ENCODE peak calls at places on chromosomes 13 and 19, in four cellular contexts. T is GM23248, N is breast epithelium, V is A549. I is an unnamed sample.

GRCh38 chr19:45340232-45340898 is at the start of gene KLC3:
- DNase-seq in T (peak; percentile 18), V (peak; percentile 26), N (no peak), I (no peak)

GRCh38 chr13:22091222-22091970 is 420.5 kb downstream of the FGF9 start:
- DNase-seq in N (no peak), T (peak; percentile 71), V (no peak), I (no peak)

GRCh38 chr19:8484331-8484894 is 18.0 kb downstream of the PRAM1 start:
- DNase-seq in V (no peak), T (no peak), N (peak; percentile 32), I (no peak)

GRCh38 chr13:98182589-98182988 is 5.5 kb upstream of the RNF113B start:
- DNase-seq in T (peak; percentile 6), N (no peak), V (no peak), I (no peak)

GRCh38 chr19:20423381-20424207 is 142.0 kb downstream of the ZNF737 start:
- DNase-seq in T (peak; percentile 90), V (no peak), N (peak; percentile 54), I (no peak)

GRCh38 chr13:23984541-23984940 is 87.2 kb upstream of the C1QTNF9B start:
- DNase-seq in V (no peak), N (peak; percentile 83), T (no peak), I (no peak)

GRCh38 chr13:29621401-29621800 is 25.9 kb upstream of the SLC7A1 start:
- DNase-seq in T (peak; percentile 69), V (no peak), N (no peak), I (no peak)

GRCh38 chr19:31717316-31717715 is 368.1 kb upstream of the TSHZ3 start:
- DNase-seq in V (no peak), N (no peak), T (no peak), I (no peak)

GRCh38 chr19:33388817-33389573 is 15.5 kb downstream of the CEBPG start:
- DNase-seq in T (no peak), V (no peak), N (no peak), I (no peak)

GRCh38 chr13:20901668-20902437 is 693 bp downstream of the XPO4 start:
- DNase-seq in T (peak; percentile 75), V (peak; percentile 24), N (no peak), I (no peak)

GRCh38 chr13:90686438-90686837 is 661.0 kb upstream of the MIR17HG start:
- DNase-seq in T (peak; percentile 93), N (no peak), V (no peak), I (no peak)

GRCh38 chr19:17576758-17577532 is 21.5 kb downstream of the COLGALT1 start:
- DNase-seq in V (peak; percentile 53), T (peak; percentile 12), N (no peak), I (peak; percentile 92)

GRCh38 chr19:1168877-1169791 is 4.9 kb downstream of the SBNO2 start:
- DNase-seq in V (no peak), N (no peak), T (peak; percentile 90), I (no peak)

GRCh38 chr13:99657848-99658265 is 156.6 kb downstream of the TM9SF2 start:
- DNase-seq in N (no peak), V (peak; percentile 15), T (peak; percentile 67), I (no peak)

GRCh38 chr13:79385694-79386093 is 20.4 kb downstream of the RBM26 start:
- DNase-seq in V (no peak), T (peak; percentile 22), N (no peak), I (no peak)

GRCh38 chr19:1161716-1162115 is 12.4 kb downstream of the SBNO2 start:
- DNase-seq in N (no peak), V (peak; percentile 54), T (peak; percentile 45), I (no peak)

GRCh38 chr13:106919638-106920037 is 351.7 kb upstream of the ARGLU1 start:
- DNase-seq in T (no peak), V (no peak), N (no peak), I (no peak)

GRCh38 chr13:109794095-109794494 is 7.7 kb upstream of the IRS2 start:
- DNase-seq in T (no peak), V (no peak), N (no peak), I (no peak)

GRCh38 chr13:19586904-19587634 is 25.7 kb upstream of the TPTE2 start:
- DNase-seq in T (peak; percentile 26), N (no peak), V (no peak), I (no peak)

GRCh38 chr19:43524922-43525835 is 1.8 kb downstream of the ETHE1 start:
- DNase-seq in N (peak; percentile 78), V (peak; percentile 71), T (peak; percentile 70), I (no peak)

GRCh38 chr19:19160489-19161035 is 9.5 kb downstream of the MEF2B start:
- DNase-seq in N (no peak), V (no peak), T (no peak), I (no peak)

GRCh38 chr13:74052402-74052928 is 81.7 kb downstream of the KLF12 start:
- DNase-seq in N (no peak), V (no peak), T (no peak), I (no peak)
- H3K4me1 ChIP-seq in N (no peaks in the 10 kb centered on the region), V (peaks cover 7% of the 10 kb centered on the region), T (peaks cover 25% of the 10 kb centered on the region), I (no peaks in the 10 kb centered on the region)

GRCh38 chr19:29337029-29337428 is 124.1 kb upstream of the UQCRFS1 start:
- DNase-seq in T (no peak), N (no peak), V (no peak), I (no peak)
- H3K4me3 ChIP-seq in T (no peak overlapping the region), N (no peak overlapping the region), V (no peak overlapping the region), I (no peak overlapping the region)

DNA sequence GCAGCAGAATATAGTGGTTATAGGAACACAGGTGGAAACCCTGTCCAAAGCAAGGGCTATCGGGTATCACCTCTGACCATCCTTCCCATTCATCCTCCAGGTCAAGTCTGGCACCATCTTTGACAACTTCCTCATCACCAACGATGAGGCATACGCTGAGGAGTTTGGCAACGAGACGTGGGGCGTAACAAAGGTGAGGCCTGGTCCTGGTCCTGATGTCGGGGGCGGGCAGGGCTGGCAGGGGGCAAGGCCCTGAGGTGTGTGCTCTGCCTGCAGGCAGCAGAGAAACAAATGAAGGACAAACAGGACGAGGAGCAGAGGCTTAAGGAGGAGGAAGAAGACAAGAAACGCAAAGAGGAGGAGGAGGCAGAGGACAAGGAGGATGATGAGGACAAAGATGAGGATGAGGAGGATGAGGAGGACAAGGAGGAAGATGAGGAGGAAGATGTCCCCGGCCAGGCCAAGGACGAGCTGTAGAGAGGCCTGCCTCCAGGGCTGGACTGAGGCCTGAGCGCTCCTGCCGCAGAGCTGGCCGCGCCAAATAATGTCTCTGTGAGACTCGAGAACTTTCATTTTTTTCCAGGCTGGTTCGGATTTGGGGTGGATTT is 2.1 kb upstream of the RAD23A start:
- DNase-seq in T (no peak), N (no peak), V (no peak), I (no peak)
- H3K4me1 ChIP-seq in T (peaks cover 32% of the 10 kb centered on the region), N (peaks cover 20% of the 10 kb centered on the region), V (peaks cover 28% of the 10 kb centered on the region), I (peaks cover 3% of the 10 kb centered on the region)

DNA sequence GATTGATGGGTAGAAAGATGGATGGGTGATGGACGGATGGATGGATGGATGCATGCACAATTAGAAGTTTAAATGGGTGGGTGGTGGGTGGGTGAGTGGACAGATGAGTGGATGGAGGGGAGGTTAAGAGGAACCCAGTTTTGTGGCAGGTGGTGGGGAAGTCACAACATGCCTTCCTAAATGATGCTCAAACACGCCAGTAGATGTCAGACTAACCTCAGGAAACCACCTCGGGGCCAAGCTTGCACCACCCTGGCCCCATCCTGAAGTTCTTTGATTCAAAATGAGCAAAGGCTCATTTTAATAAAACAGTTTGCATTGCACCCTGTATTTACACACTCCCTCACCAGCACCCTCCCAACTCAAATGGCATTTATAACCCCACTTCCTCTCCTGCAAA is 91.3 kb upstream of the CACNA1A start:
- DNase-seq in V (peak; percentile 71), T (peak; percentile 85), N (peak; percentile 22), I (no peak)
- H3K4me3 ChIP-seq in V (no peak overlapping the region), T (no peak overlapping the region), N (no peak overlapping the region), I (no peak overlapping the region)

GRCh38 chr19:55248704-55249103 is 10.1 kb downstream of the PPP6R1 start:
- DNase-seq in N (no peak), V (no peak), T (no peak), I (no peak)
- H3K4me1 ChIP-seq in N (peaks cover 9% of the 10 kb centered on the region), V (peaks cover 22% of the 10 kb centered on the region), T (peaks cover 3% of the 10 kb centered on the region), I (no peaks in the 10 kb centered on the region)

DNA sequence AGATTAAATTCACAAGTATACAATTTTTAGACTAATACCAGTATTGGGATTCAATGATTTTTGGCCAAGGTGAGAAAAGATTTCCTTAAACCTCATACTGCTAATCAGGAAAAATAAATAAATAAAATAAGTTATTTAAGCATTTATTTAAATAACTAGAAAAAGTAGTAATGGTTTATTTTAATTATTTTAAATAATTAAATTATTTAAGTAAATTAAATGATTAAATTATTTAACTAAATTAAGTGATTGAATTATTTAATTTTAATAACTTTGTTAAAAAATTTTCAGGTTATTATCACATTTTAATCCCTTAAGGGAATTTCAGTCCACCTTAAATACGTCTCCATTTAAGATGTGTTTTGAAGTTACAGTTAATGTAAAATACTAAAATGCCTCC is 1831.5 kb upstream of the MIR17HG start:
- DNase-seq in V (no peak), N (no peak), T (no peak), I (no peak)
- H3K4me3 ChIP-seq in V (no peak overlapping the region), N (no peak overlapping the region), T (no peak overlapping the region), I (no peak overlapping the region)

GRCh38 chr13:40444241-40444640 is 222.2 kb downstream of the FOXO1 start:
- DNase-seq in T (no peak), V (no peak), N (no peak), I (no peak)
- H3K4me1 ChIP-seq in T (no peaks in the 10 kb centered on the region), V (peaks cover 9% of the 10 kb centered on the region), N (peaks cover 13% of the 10 kb centered on the region), I (no peaks in the 10 kb centered on the region)

DNA sequence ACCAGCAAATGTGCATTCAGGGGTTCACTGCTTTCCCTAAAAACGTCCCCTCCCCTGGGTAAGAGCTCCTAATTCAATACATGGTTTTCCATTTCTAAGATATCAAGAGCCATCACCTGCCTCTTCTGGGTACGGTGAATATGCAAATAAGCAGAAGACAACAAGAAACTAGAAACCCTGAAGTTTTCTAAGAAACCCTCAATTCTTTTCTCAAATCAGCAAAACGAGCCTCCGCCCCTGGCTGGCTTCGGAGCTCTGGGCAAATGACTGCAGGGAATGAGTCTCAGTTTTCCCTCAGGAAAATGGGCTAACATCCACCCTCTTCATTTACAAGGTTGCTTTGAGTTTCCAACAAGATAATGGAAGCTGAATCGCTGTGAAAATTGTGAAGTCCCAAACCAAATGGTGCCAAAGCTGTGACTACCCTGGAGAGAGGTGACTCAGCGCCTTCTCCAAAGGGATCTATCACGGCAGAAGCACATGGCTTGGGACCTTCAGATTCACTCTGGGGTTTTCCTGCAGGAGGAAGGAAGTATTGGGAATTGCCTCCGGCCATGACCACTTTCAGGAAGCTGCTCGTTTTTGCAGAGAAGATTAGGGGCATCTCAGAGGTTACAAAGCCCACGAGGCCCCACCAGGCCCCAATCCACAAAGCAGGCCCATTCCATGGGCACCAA is 26.6 kb downstream of the KLF2 start:
- DNase-seq in V (no peak), N (no peak), T (peak; percentile 71), I (no peak)
- H3K4me3 ChIP-seq in V (no peak overlapping the region), N (no peak overlapping the region), T (no peak overlapping the region), I (no peak overlapping the region)

GRCh38 chr13:33229446-33230177 is 55.9 kb downstream of the STARD13 start:
- DNase-seq in T (no peak), V (no peak), N (no peak), I (no peak)
- H3K4me1 ChIP-seq in T (peaks cover 58% of the 10 kb centered on the region), V (peaks cover 22% of the 10 kb centered on the region), N (peaks cover 19% of the 10 kb centered on the region), I (peaks cover 6% of the 10 kb centered on the region)

GRCh38 chr13:48493851-48494250 is 39.0 kb downstream of the RCBTB2 start:
- DNase-seq in T (peak; percentile 63), V (no peak), N (no peak), I (no peak)
- H3K4me3 ChIP-seq in T (no peak overlapping the region), V (no peak overlapping the region), N (no peak overlapping the region), I (no peak overlapping the region)